ENCODE peak calls at places on chromosomes 6 and 20, in five cellular contexts. X is Calu3, Z is memory B cell, J is fibroblast of lung, E is kidney tubule cell. A is an unnamed sample.

GRCh38 chr20:49668181-49668877 is 45.3 kb downstream of the B4GALT5 start:
- DNase-seq in E (peak), Z (peak), J (no peak), X (peak), A (no peak)

GRCh38 chr20:40797425-40797824 is 108.4 kb upstream of the MAFB start:
- DNase-seq in X (peak), Z (no peak), J (peak), E (peak), A (peak)

GRCh38 chr6:2387445-2387844 is 142.0 kb upstream of the GMDS start:
- DNase-seq in X (no peak), J (no peak), E (no peak), Z (no peak), A (no peak)

GRCh38 chr20:10792291-10792690 is 118.5 kb upstream of the JAG1 start:
- DNase-seq in Z (no peak), J (no peak), X (no peak), E (no peak), A (no peak)

GRCh38 chr20:37344506-37345338 is 1.2 kb upstream of the SRC start:
- DNase-seq in E (peak), X (peak), J (no peak), Z (no peak), A (peak)

GRCh38 chr6:89976141-89977020 is 82.1 kb downstream of the GJA10 start:
- DNase-seq in J (no peak), Z (no peak), X (no peak), E (peak), A (no peak)

GRCh38 chr6:137095651-137096238 is 51.0 kb upstream of the IL20RA start:
- DNase-seq in J (no peak), E (no peak), Z (peak), X (no peak), A (no peak)

GRCh38 chr6:132131777-132132176 is 180.6 kb upstream of the CCN2 start:
- DNase-seq in Z (no peak), X (peak), E (peak), J (peak), A (peak)

GRCh38 chr6:139970591-139970991 is 596.1 kb upstream of the CITED2 start:
- DNase-seq in Z (peak), J (peak), E (peak), X (no peak), A (no peak)

GRCh38 chr20:20683922-20684321 is 28.5 kb downstream of the RALGAPA2 start:
- DNase-seq in X (no peak), E (peak), Z (no peak), J (no peak), A (no peak)

GRCh38 chr6:44253307-44254101 is 3.8 kb downstream of the SLC35B2 start:
- DNase-seq in X (peak), Z (peak), E (peak), J (no peak), A (peak)

A was measured in DMS53.